ENCODE peak calls at places on chromosomes 5 and 9, in eight cellular contexts. R, Y, X, W, B, S, L and D are unnamed samples.

GRCh38 chr5:179023528-179024189 is at the start of gene ZNF879:
- DNase-seq in X (peak), W (peak), B (peak), S (peak), Y (peak), R (peak), L (peak), D (peak)

GRCh38 chr9:101479337-101480045 is 43.9 kb upstream of the ALDOB start:
- DNase-seq in W (peak), L (no peak), Y (no peak), X (no peak), S (peak), R (no peak), B (no peak), D (no peak)

GRCh38 chr9:95139121-95139520 is 178.4 kb downstream of the FANCC start:
- DNase-seq in R (no peak), L (no peak), B (peak), S (no peak), X (no peak), Y (no peak), W (no peak), D (no peak)

GRCh38 chr9:29214702-29215248 is 1641.5 kb upstream of the C9orf72 start:
- DNase-seq in W (no peak), L (no peak), Y (no peak), S (no peak), X (no peak), B (no peak), R (no peak), D (no peak)

GRCh38 chr5:80198399-80198798 is 57.4 kb downstream of the SERINC5 start:
- DNase-seq in R (no peak), W (no peak), X (no peak), S (no peak), Y (peak), L (peak), B (no peak), D (no peak)

GRCh38 chr9:132973713-132974112 is 4.8 kb upstream of the GFI1B start:
- DNase-seq in B (no peak), X (no peak), S (no peak), W (no peak), L (peak), Y (no peak), R (no peak), D (peak)

GRCh38 chr9:22446950-22447606 is 454 bp downstream of the DMRTA1 start:
- DNase-seq in L (peak), W (peak), S (no peak), R (peak), Y (peak), B (peak), X (peak), D (peak)

GRCh38 chr9:78001946-78002731 is 29.5 kb downstream of the GNAQ start:
- DNase-seq in R (no peak), S (no peak), B (no peak), X (no peak), Y (no peak), L (peak), W (no peak), D (peak)

GRCh38 chr9:85505612-85506011 is 236.1 kb downstream of the AGTPBP1 start:
- DNase-seq in S (no peak), B (no peak), X (no peak), W (no peak), Y (no peak), R (no peak), L (no peak), D (no peak)

GRCh38 chr5:181163487-181164075 is 16.2 kb downstream of the OR2V2 start:
- DNase-seq in S (no peak), W (no peak), B (no peak), X (no peak), R (no peak), Y (no peak), L (no peak), D (no peak)

GRCh38 chr5:124979174-124979573 is 232.7 kb upstream of the ZNF608 start:
- DNase-seq in R (no peak), Y (no peak), L (peak), S (no peak), B (no peak), X (no peak), W (no peak), D (peak)

GRCh38 chr9:16921855-16922254 is 51.4 kb upstream of the BNC2 start:
- DNase-seq in L (peak), S (no peak), Y (no peak), R (no peak), W (peak), B (no peak), X (no peak), D (no peak)

GRCh38 chr5:59999056-59999455 is 105.5 kb upstream of the PDE4D start:
- DNase-seq in W (no peak), B (no peak), X (no peak), S (no peak), L (peak), Y (no peak), R (no peak), D (no peak)

GRCh38 chr9:88514247-88514646 is 20.7 kb upstream of the NXNL2 start:
- DNase-seq in W (no peak), Y (no peak), L (no peak), X (no peak), S (no peak), R (no peak), B (no peak), D (no peak)

GRCh38 chr5:41252036-41252435 is 38.7 kb upstream of the C6 start:
- DNase-seq in L (no peak), S (no peak), Y (no peak), W (no peak), R (no peak), X (no peak), B (no peak), D (peak)

GRCh38 chr5:96459313-96460109 is 26.5 kb upstream of the PCSK1 start:
- DNase-seq in Y (no peak), X (no peak), S (no peak), B (peak), L (no peak), R (no peak), W (peak), D (no peak)

GRCh38 chr9:114088571-114089170 is 10.4 kb downstream of the KIF12 start:
- DNase-seq in W (no peak), R (no peak), B (no peak), Y (no peak), S (peak), X (no peak), L (no peak), D (no peak)

GRCh38 chr9:121684381-121685145 is 33.1 kb downstream of the DAB2IP start:
- DNase-seq in Y (peak), W (peak), L (no peak), X (no peak), R (no peak), B (peak), S (no peak), D (no peak)

GRCh38 chr9:120152295-120152694 is 427.7 kb downstream of the CDK5RAP2 start:
- DNase-seq in X (no peak), L (peak), S (no peak), R (no peak), Y (no peak), W (peak), B (peak), D (no peak)

GRCh38 chr5:119257613-119258012 is 98.2 kb upstream of the TNFAIP8 start:
- DNase-seq in Y (no peak), W (no peak), R (no peak), L (no peak), X (no peak), B (no peak), S (no peak), D (no peak)

GRCh38 chr5:59660737-59661136 is 232.8 kb downstream of the PDE4D start:
- DNase-seq in W (no peak), L (peak), Y (no peak), S (no peak), R (no peak), X (no peak), B (peak), D (peak)

GRCh38 chr5:56476487-56476856 is 243.3 kb upstream of the ANKRD55 start:
- DNase-seq in L (no peak), X (no peak), B (no peak), W (no peak), R (no peak), Y (no peak), S (no peak), D (no peak)

GRCh38 chr9:20593551-20593950 is 28.7 kb downstream of the MLLT3 start:
- DNase-seq in Y (no peak), S (no peak), L (peak), R (no peak), X (no peak), W (no peak), B (no peak), D (peak)

GRCh38 chr5:132776932-132777208 is 169 bp downstream of the SEPTIN8 start:
- DNase-seq in L (no peak), B (no peak), S (no peak), W (no peak), R (no peak), X (no peak), Y (no peak), D (no peak)

GRCh38 chr5:25190521-25191000 is 545.8 kb upstream of the CDH10 start:
- DNase-seq in S (no peak), L (peak), Y (no peak), X (no peak), W (no peak), B (no peak), R (no peak), D (no peak)

GRCh38 chr9:91768507-91768906 is 181.5 kb downstream of the ROR2 start:
- DNase-seq in L (no peak), X (no peak), Y (no peak), W (no peak), R (no peak), S (no peak), B (no peak), D (no peak)

GRCh38 chr5:129857124-129857523 is 47.1 kb upstream of the CHSY3 start:
- DNase-seq in B (no peak), S (no peak), W (no peak), X (no peak), R (no peak), L (no peak), Y (no peak), D (no peak)

GRCh38 chr5:61167382-61167781 is 5.1 kb upstream of the SMIM15 start:
- DNase-seq in S (no peak), L (peak), Y (no peak), X (no peak), W (peak), B (peak), R (no peak), D (peak)

GRCh38 chr9:30075451-30076199 is 2308.8 kb upstream of the ACO1 start:
- DNase-seq in W (no peak), Y (no peak), B (no peak), L (peak), S (no peak), X (peak), R (no peak), D (no peak)

GRCh38 chr9:22742401-22742800 is 295.8 kb downstream of the DMRTA1 start:
- DNase-seq in R (no peak), W (no peak), B (no peak), L (no peak), S (no peak), Y (no peak), X (no peak), D (no peak)

GRCh38 chr5:37720550-37720952 is 119.3 kb downstream of the GDNF start:
- DNase-seq in W (no peak), X (no peak), L (peak), Y (no peak), R (no peak), S (no peak), B (no peak), D (no peak)

GRCh38 chr9:78278177-78278777 is 18.6 kb upstream of the PSAT1 start:
- DNase-seq in Y (no peak), L (peak), B (no peak), W (no peak), S (no peak), R (no peak), X (no peak), D (peak)

GRCh38 chr5:66633754-66634153 is 37.6 kb downstream of the MAST4 start:
- DNase-seq in S (no peak), W (peak), Y (no peak), L (no peak), X (no peak), B (peak), R (no peak), D (no peak)

GRCh38 chr9:134595014-134595413 is 46.6 kb upstream of the COL5A1 start:
- DNase-seq in R (no peak), W (no peak), S (no peak), Y (no peak), B (no peak), X (no peak), L (no peak), D (no peak)

GRCh38 chr5:169164481-169164925 is 136.4 kb downstream of the SLIT3 start:
- DNase-seq in Y (no peak), W (no peak), B (no peak), L (peak), X (no peak), R (no peak), S (peak), D (no peak)

GRCh38 chr9:137607141-137607857 is 1.8 kb downstream of the ARRDC1 start:
- DNase-seq in X (no peak), L (no peak), S (no peak), R (no peak), W (no peak), B (no peak), Y (no peak), D (peak)

GRCh38 chr5:121962347-121962670 is 534 bp downstream of the SRFBP1 start:
- DNase-seq in X (no peak), Y (no peak), W (no peak), L (no peak), B (no peak), S (no peak), R (no peak), D (no peak)

GRCh38 chr5:92518318-92518913 is 1062.6 kb downstream of the NR2F1-AS1 start:
- DNase-seq in L (peak), R (no peak), W (peak), X (no peak), Y (no peak), S (no peak), B (peak), D (peak)

GRCh38 chr9:38046669-38047300 is 22.2 kb downstream of the SHB start:
- DNase-seq in X (no peak), B (no peak), S (peak), W (no peak), L (peak), R (no peak), Y (no peak), D (peak)

GRCh38 chr5:50922942-50923767 is 256.7 kb downstream of the PARP8 start:
- DNase-seq in W (no peak), R (no peak), B (peak), X (no peak), Y (no peak), S (no peak), L (no peak), D (no peak)